ENCODE peak calls at places on chromosome 7, in eight cellular contexts. B is KG1; Y is ELR; P is EL; O is GM04504; W is activated CD4-positive, alpha-beta T cell treated with anti-CD3 and anti-CD28 coated beads, Interleukin-2, amount 50 U/mL, for 4 hours; A is activated CD8-positive, alpha-beta memory T cell treated with anti-CD3 and anti-CD28 coated beads for 24 hours; T is H9. J is an unnamed sample.

GRCh38 chr7:18570441-18570840 is 74.9 kb downstream of the HDAC9 start:
- DNase-seq in B (no peak), Y (no peak), P (no peak), O (no peak), W (no peak), A (no peak), T (no peak), J (no peak)

GRCh38 chr7:69245646-69246045 is 352.6 kb upstream of the AUTS2 start:
- DNase-seq in B (no peak), Y (no peak), P (no peak), O (no peak), W (no peak), A (no peak), T (no peak), J (no peak)

GRCh38 chr7:25669954-25670841 is 441.9 kb upstream of the NPVF start:
- DNase-seq in B (no peak), Y (no peak), P (no peak), O (no peak), W (no peak), A (no peak), T (no peak), J (no peak)

GRCh38 chr7:31899356-31899927 is 170.8 kb downstream of the PDE1C start:
- DNase-seq in B (no peak), Y (no peak), P (no peak), O (no peak), W (no peak), A (no peak), T (no peak), J (no peak)

GRCh38 chr7:27192546-27193334 is 7.2 kb downstream of the HOXA13 start:
- DNase-seq in B (no peak), Y (peak), P (peak), O (no peak), W (no peak), A (peak), T (peak), J (no peak)

GRCh38 chr7:94395141-94396041 is 696 bp downstream of the COL1A2 start:
- DNase-seq in B (peak), Y (peak), P (peak), O (no peak), W (no peak), A (peak), T (peak), J (no peak)

GRCh38 chr7:128810473-128810872 is 18.7 kb downstream of the CCDC136 start:
- DNase-seq in B (no peak), Y (peak), P (no peak), O (no peak), W (no peak), A (no peak), T (no peak), J (no peak)

GRCh38 chr7:21850531-21851285 is 95.0 kb downstream of the CDCA7L start:
- DNase-seq in B (no peak), Y (peak), P (peak), O (peak), W (no peak), A (no peak), T (no peak), J (no peak)

J was measured in stimulated activated CD4-positive, alpha-beta T cell treated with anti-CD3 and anti-CD28 coated beads, TNF-alpha, amount 100 ng/mL, for 4 hours.